ENCODE peak calls at places on chromosome 10, in four cellular contexts. T is HepG2, S is GM12878, D is H1. N is an unnamed sample.

GRCh38 chr10:59393349-59393748 is 31.0 kb upstream of the FAM13C start:
- DNase-seq in T (no peak), S (no peak), D (no peak), N (no peak)

GRCh38 chr10:36494386-36494785 is 631.0 kb upstream of the ANKRD30A start:
- DNase-seq in T (no peak), S (no peak), D (no peak), N (no peak)

GRCh38 chr10:74118794-74119193 is 31.8 kb downstream of the AP3M1 start:
- DNase-seq in T (no peak), S (no peak), D (no peak), N (no peak)

GRCh38 chr10:18097524-18097923 is 42.7 kb upstream of the CACNB2 start:
- DNase-seq in T (no peak), S (no peak), D (no peak), N (no peak)

GRCh38 chr10:28410420-28411135 is 107.7 kb upstream of the MPP7 start:
- DNase-seq in T (peak), S (no peak), D (no peak), N (peak)

GRCh38 chr10:101021239-101021638 is 9.7 kb downstream of the PDZD7 start:
- DNase-seq in T (no peak), S (no peak), D (no peak), N (no peak)

GRCh38 chr10:101260764-101261341 is 31.6 kb upstream of the LBX1 start:
- DNase-seq in T (no peak), S (no peak), D (peak), N (peak)

GRCh38 chr10:132774179-132774904 is 11.6 kb downstream of the NKX6-2 start:
- DNase-seq in T (peak), S (no peak), D (no peak), N (no peak)

GRCh38 chr10:17428616-17429097 is 25.7 kb downstream of the ST8SIA6 start:
- DNase-seq in T (no peak), S (no peak), D (no peak), N (no peak)

GRCh38 chr10:50431118-50431517 is 179.8 kb upstream of the ASAH2 start:
- DNase-seq in T (no peak), S (no peak), D (no peak), N (no peak)

GRCh38 chr10:121168513-121169216 is 317.5 kb downstream of the WDR11 start:
- DNase-seq in T (no peak), S (no peak), D (peak), N (no peak)

GRCh38 chr10:43395571-43396060 is 13.4 kb downstream of the HNRNPF start:
- DNase-seq in T (no peak), S (no peak), D (no peak), N (no peak)

GRCh38 chr10:11793762-11794479 is 29.2 kb upstream of the PROSER2 start:
- DNase-seq in T (peak), S (no peak), D (no peak), N (no peak)

GRCh38 chr10:61836888-61837747 is 64.4 kb upstream of the ARID5B start:
- DNase-seq in T (peak), S (no peak), D (no peak), N (no peak)

DNA sequence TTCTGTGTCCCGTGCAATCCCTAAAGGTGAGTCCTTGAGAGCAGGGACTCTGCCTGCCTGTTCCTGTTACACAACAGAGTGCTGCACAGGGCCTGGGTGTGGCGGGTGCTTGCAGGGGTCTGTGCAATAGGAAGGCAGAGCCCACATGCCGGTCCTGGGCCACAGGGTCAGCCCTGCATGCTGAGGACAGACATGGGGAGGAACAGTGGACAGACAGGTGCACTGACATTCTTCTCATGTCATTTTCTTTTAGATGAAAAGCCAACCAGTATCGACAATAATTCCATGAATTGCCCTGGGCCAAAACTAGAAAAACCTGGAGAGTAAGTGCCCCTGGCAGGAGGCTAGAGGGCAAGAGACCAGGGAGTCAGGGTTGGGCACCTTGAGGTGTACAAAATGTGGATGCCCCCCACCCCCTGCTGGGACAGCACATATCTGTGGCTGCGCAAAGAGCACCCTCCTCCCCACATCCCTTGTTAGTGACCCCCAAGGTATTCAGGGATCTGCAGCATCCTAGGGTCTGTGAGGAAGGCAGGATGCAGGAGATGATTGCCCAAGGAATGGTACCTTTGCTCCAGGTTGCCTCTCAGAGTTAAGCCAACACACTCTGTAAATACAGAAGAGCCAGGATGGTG is 19.9 kb downstream of the ANTXRL start:
- DNase-seq in T (no peak), S (no peak), D (no peak), N (no peak)
- TF ChIP-seq SP1 in T (no peak), S (no peak), D (no peak), N (no peak)

GRCh38 chr10:126521354-126521753 is 133.1 kb upstream of the ADAM12 start:
- DNase-seq in T (peak), S (no peak), D (no peak), N (no peak)
- TF ChIP-seq SUZ12 in T (no peak), S (no peak), D (no peak), N (no peak)

GRCh38 chr10:47230957-47231356 is 69.0 kb upstream of the GDF10 start:
- DNase-seq in T (no peak), S (no peak), D (no peak), N (no peak)
- TF ChIP-seq SP1 in T (no peak), S (no peak), D (no peak), N (no peak)

GRCh38 chr10:29446327-29446726 is 157.5 kb downstream of the LYZL1 start:
- DNase-seq in T (no peak), S (no peak), D (no peak), N (no peak)

GRCh38 chr10:29448125-29448524 is 159.3 kb downstream of the LYZL1 start:
- DNase-seq in T (no peak), S (no peak), D (no peak), N (no peak)

GRCh38 chr10:29440981-29441380 is 152.1 kb downstream of the LYZL1 start:
- DNase-seq in T (no peak), S (no peak), D (no peak), N (no peak)

GRCh38 chr10:29438271-29438670 is 149.4 kb downstream of the LYZL1 start:
- DNase-seq in T (no peak), S (no peak), D (no peak), N (no peak)

DNA sequence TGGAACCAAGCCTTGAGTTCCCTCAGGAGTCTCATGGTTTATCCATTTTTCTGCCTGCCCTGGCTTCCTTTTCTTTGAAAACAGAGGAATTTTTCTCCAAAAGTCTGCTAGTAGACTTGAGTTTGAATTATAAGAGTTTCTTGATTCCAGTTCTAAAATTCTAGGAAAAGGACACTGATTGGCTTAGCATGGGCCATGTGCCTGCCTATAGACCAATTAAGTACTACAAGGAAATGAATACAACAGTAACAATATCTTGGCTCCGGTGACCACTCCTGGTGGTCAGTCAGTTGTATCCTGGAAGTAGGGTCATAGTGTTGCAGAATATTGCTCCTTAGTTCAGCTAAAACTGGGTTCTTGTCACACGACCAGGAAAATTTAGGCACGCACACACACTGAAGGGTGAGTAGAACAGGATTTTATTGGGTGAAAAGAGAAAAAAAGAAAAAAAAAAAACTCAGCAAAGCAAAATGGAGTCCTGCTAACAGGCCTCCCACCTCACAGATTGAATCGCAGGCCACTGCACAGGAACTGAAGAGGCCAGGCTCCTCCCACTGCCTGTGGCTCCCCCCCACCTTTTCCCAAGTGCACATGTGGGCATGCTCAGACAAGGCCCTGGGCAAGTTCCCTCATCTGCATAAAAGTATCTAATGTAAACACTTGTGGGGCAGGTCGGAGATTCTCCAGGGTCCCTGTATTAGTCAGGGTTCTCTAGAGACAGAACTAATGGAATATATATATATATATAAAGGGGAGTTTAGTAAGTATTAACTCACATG is 155.1 kb downstream of the LYZL1 start:
- DNase-seq in T (peak), S (no peak), D (no peak), N (no peak)
- TF ChIP-seq SUZ12 in T (no peak), S (no peak), D (no peak), N (no peak)

GRCh38 chr10:52011113-52011512 is 303.0 kb upstream of the DKK1 start:
- DNase-seq in T (no peak), S (no peak), D (no peak), N (no peak)
- TF ChIP-seq SP1 in T (no peak), S (no peak), D (no peak), N (no peak)

N was measured in HEK293T.